ENCODE peak calls at places on chromosome 20, in seven cellular contexts. U is GM12878; T is CD4-positive, alpha-beta T cell; S is substantia nigra; A is aorta; C is transverse colon; P is RWPE1. L is an unnamed sample.
A peak's percentile ranks its signal among the peaks of the same experiment; 100 is the strongest.

GRCh38 chr20:36474563-36474962 is 66.8 kb upstream of the MYL9 start:
- DNase-seq in U (no peak), T (no peak), S (no peak), A (no peak), C (no peak), P (no peak), L (no peak)

GRCh38 chr20:50478162-50479036 is 31.8 kb upstream of the PTPN1 start:
- DNase-seq in U (no peak), T (peak; percentile 64), S (peak; percentile 34), A (peak; percentile 86), C (peak; percentile 81), P (peak; percentile 68), L (peak; percentile 77)

GRCh38 chr20:7841967-7842301 is 98.3 kb downstream of the HAO1 start:
- DNase-seq in U (no peak), T (no peak), S (no peak), A (peak; percentile 77), C (no peak), P (peak; percentile 84), L (no peak)

GRCh38 chr20:62183426-62184142 is 756 bp downstream of the MTG2 start:
- DNase-seq in U (no peak), T (no peak), S (no peak), A (no peak), C (no peak), P (no peak), L (no peak)

GRCh38 chr20:49937023-49937929 is 1.1 kb downstream of the RNF114 start:
- DNase-seq in U (no peak), T (no peak), S (no peak), A (peak; percentile 65), C (peak; percentile 42), P (peak; percentile 54), L (no peak)

GRCh38 chr20:3781153-3781910 is at the start of gene SPEF1:
- DNase-seq in U (peak; percentile 33), T (no peak), S (peak; percentile 83), A (peak; percentile 84), C (peak; percentile 79), P (peak; percentile 98), L (peak; percentile 60)

GRCh38 chr20:21395666-21396044 is 1.7 kb downstream of the NKX2-4 start:
- DNase-seq in U (no peak), T (peak; percentile 34), S (no peak), A (no peak), C (no peak), P (no peak), L (no peak)

GRCh38 chr20:10074513-10074912 is 39.7 kb downstream of the ANKEF1 start:
- DNase-seq in U (no peak), T (no peak), S (no peak), A (no peak), C (no peak), P (peak; percentile 88), L (no peak)

GRCh38 chr20:21710863-21711431 is 5.5 kb downstream of the PAX1 start:
- DNase-seq in U (no peak), T (no peak), S (no peak), A (no peak), C (no peak), P (no peak), L (no peak)

GRCh38 chr20:59182401-59183044 is 18.9 kb downstream of the ZNF831 start:
- DNase-seq in U (no peak), T (no peak), S (no peak), A (no peak), C (no peak), P (no peak), L (peak; percentile 64)

GRCh38 chr20:61949363-61949713 is 116.3 kb downstream of the TAF4 start:
- DNase-seq in U (no peak), T (no peak), S (no peak), A (peak; percentile 46), C (no peak), P (no peak), L (no peak)

GRCh38 chr20:2602746-2603145 is 49.7 kb upstream of the NOP56 start:
- DNase-seq in U (no peak), T (no peak), S (no peak), A (no peak), C (no peak), P (peak; percentile 10), L (no peak)

GRCh38 chr20:38692436-38693411 is 31.6 kb upstream of the SLC32A1 start:
- DNase-seq in U (no peak), T (peak; percentile 40), S (peak; percentile 29), A (no peak), C (peak; percentile 26), P (peak; percentile 68), L (peak; percentile 59)

GRCh38 chr20:5657190-5657872 is 92.9 kb upstream of the SHLD1 start:
- DNase-seq in U (no peak), T (no peak), S (peak; percentile 15), A (no peak), C (peak; percentile 25), P (peak; percentile 89), L (peak; percentile 46)

GRCh38 chr20:19815553-19815991 is 57.5 kb downstream of the RIN2 start:
- DNase-seq in U (no peak), T (no peak), S (peak; percentile 25), A (no peak), C (no peak), P (peak; percentile 93), L (peak; percentile 47)

DNA sequence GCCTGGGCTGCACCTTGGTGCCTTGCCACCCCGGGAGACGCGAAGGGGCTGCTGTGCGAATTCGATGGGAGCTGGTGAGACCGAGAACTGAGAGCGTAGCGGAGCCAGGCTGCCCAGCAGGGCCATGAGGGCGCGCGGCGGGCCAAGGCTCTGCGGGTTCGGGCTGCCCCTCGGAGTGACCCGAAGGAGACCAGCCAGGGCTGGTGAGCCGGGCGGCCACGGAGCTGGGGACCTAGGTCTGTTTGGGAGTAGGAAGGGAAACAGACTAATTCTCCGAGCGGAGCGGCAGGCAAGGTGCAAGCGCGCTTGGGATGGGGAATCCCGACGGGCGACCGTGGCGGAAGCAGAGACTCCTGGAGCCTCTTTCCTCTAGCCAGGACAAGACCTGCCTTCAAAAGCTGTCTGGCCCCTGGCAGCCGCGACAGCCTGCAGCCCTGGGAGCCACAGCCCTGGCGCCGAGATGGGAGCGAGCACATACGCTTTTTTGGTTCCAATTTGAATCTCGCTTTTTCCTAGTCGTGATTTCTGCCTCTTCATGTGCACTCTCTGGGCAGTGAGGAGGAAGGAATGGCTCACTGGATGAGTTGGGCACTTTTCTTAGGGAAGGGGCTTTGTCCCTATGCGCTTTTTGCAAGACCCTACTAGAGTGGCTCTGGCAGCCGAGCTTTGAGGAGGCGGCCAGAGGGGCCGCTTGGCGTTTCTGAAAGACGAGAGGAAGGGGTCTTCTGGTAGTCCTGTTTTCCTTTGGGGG is 777 bp downstream of the SYNDIG1 start:
- DNase-seq in U (no peak), T (no peak), S (no peak), A (peak; percentile 85), C (no peak), P (no peak), L (no peak)
- H3K27ac ChIP-seq in U (no peak overlapping the region), T (no peak overlapping the region), S (peak overlapping the region; percentile 92), A (no peak overlapping the region), C (no peak overlapping the region), P (no peak overlapping the region), L (no peak overlapping the region)

DNA sequence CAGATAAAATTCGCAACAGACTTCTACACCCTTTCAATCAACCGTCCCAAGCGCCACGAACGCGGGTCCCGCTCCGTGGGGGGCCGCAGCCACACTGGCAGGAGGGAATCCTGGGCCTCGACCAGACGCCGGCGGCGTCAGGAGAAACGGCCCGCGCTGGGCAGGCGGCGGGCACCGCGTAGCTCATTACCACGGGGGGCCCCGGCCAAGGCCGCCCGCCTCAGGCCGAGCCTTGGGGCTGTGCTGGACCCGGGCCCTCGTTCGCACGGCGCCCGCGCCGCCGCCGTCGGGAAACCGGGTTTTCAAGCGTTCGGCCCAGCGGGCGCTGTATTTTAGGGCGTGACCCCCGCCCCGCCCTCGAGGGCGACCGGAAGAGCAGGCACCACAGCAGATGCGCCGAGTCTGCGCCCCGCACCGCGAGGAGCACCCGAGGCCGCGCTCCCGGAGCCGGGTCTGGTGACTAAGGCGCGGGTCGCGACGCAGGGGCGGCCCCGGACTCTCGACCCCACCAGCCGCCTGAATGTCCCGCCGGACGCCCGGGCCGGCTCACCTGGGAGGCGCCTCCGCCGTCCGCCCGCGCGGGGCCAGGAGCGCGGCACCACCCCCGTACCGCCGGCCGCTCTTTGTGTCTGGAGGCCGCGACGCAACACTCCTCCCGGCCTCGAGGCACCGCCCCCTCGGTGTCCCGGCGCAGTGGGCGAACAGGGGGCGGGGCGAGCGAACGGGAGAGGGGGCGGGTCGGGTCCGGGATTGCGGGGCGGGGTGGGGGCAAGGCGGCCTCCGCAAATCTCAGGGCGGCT is at the start of gene NINL:
- DNase-seq in U (no peak), T (peak; percentile 6), S (peak; percentile 31), A (peak; percentile 90), C (peak; percentile 47), P (peak; percentile 71), L (peak; percentile 30)
- H3K27ac ChIP-seq in U (no peak within 1 kb of the TSS), T (no peak within 1 kb of the TSS), S (no peak within 1 kb of the TSS), A (no peak within 1 kb of the TSS), C (peak within 1 kb of the TSS; percentile 45), P (peak within 1 kb of the TSS; percentile 78), L (peak within 1 kb of the TSS; percentile 56)

GRCh38 chr20:24098886-24099285 is 110.3 kb upstream of the GGTLC1 start:
- DNase-seq in U (no peak), T (no peak), S (no peak), A (no peak), C (no peak), P (peak; percentile 15), L (no peak)
- H3K27ac ChIP-seq in U (no peak overlapping the region), T (no peak overlapping the region), S (no peak overlapping the region), A (no peak overlapping the region), C (no peak overlapping the region), P (no peak overlapping the region), L (no peak overlapping the region)

GRCh38 chr20:57031867-57032355 is 234.5 kb downstream of the BMP7 start:
- DNase-seq in U (no peak), T (no peak), S (no peak), A (no peak), C (no peak), P (no peak), L (no peak)
- H3K27ac ChIP-seq in U (no peak overlapping the region), T (no peak overlapping the region), S (no peak overlapping the region), A (no peak overlapping the region), C (no peak overlapping the region), P (no peak overlapping the region), L (no peak overlapping the region)

L was measured in Peyer's patch.